ENCODE peak calls at places on chromosomes 12 and 14, in ten cellular contexts. M is fibroblast of lung, X is body of pancreas, B is astrocyte of the spinal cord, J is AG04450, R is GM10248, W is HCT116, Y is transverse colon, Q is NB4, E is kidney epithelial cell. I is an unnamed sample.

GRCh38 chr14:99554757-99555531 is 49.1 kb downstream of the CCDC85C start:
- DNase-seq in M (no peak), X (peak), B (no peak), J (no peak), R (no peak), W (no peak), Y (peak), Q (no peak), E (no peak), I (no peak)

GRCh38 chr14:92339426-92339825 is 16.5 kb downstream of the SLC24A4 start:
- DNase-seq in M (no peak), X (no peak), B (no peak), J (no peak), R (no peak), W (no peak), Y (no peak), Q (no peak), E (no peak), I (no peak)

GRCh38 chr12:131222271-131223139 is 268.8 kb downstream of the ADGRD1 start:
- DNase-seq in M (no peak), X (no peak), B (no peak), J (no peak), R (no peak), W (no peak), Y (no peak), Q (peak), E (peak), I (no peak)

GRCh38 chr12:91772411-91772810 is 373.2 kb downstream of the BTG1 start:
- DNase-seq in M (peak), X (no peak), B (no peak), J (no peak), R (no peak), W (no peak), Y (no peak), Q (no peak), E (no peak), I (no peak)

GRCh38 chr14:92982941-92983340 is 60.0 kb downstream of the CHGA start:
- DNase-seq in M (peak), X (no peak), B (peak), J (no peak), R (no peak), W (no peak), Y (no peak), Q (no peak), E (no peak), I (no peak)

GRCh38 chr12:57632898-57633825 is at the start of gene B4GALNT1:
- DNase-seq in M (peak), X (peak), B (peak), J (no peak), R (peak), W (peak), Y (peak), Q (peak), E (no peak), I (no peak)

GRCh38 chr12:102781117-102781516 is 135.9 kb downstream of the PAH start:
- DNase-seq in M (no peak), X (no peak), B (no peak), J (no peak), R (no peak), W (no peak), Y (peak), Q (peak), E (no peak), I (no peak)

GRCh38 chr14:100907240-100907639 is 3.7 kb upstream of the RTL1 start:
- DNase-seq in M (peak), X (no peak), B (no peak), J (no peak), R (no peak), W (no peak), Y (no peak), Q (no peak), E (no peak), I (no peak)

GRCh38 chr14:49677643-49678042 is 10.4 kb downstream of the POLE2 start:
- DNase-seq in M (no peak), X (no peak), B (no peak), J (no peak), R (no peak), W (no peak), Y (no peak), Q (no peak), E (no peak), I (no peak)

GRCh38 chr14:68939893-68940613 is 39.0 kb downstream of the ACTN1 start:
- DNase-seq in M (peak), X (peak), B (peak), J (peak), R (no peak), W (no peak), Y (peak), Q (no peak), E (peak), I (peak)

GRCh38 chr12:13088503-13088902 is 15.0 kb downstream of the GSG1 start:
- DNase-seq in M (no peak), X (no peak), B (no peak), J (no peak), R (no peak), W (no peak), Y (no peak), Q (no peak), E (no peak), I (no peak)

GRCh38 chr14:92943855-92944570 is 21.1 kb downstream of the CHGA start:
- DNase-seq in M (no peak), X (no peak), B (no peak), J (no peak), R (no peak), W (no peak), Y (no peak), Q (no peak), E (no peak), I (no peak)

GRCh38 chr14:105067140-105067968 is 2.1 kb upstream of the GPR132 start:
- DNase-seq in M (peak), X (no peak), B (no peak), J (no peak), R (no peak), W (no peak), Y (no peak), Q (peak), E (no peak), I (no peak)

GRCh38 chr12:108856428-108857157 is 790 bp downstream of the SSH1 start:
- DNase-seq in M (peak), X (peak), B (peak), J (no peak), R (no peak), W (no peak), Y (peak), Q (peak), E (no peak), I (no peak)

GRCh38 chr12:110199360-110200123 is 75.4 kb downstream of the IFT81 start:
- DNase-seq in M (peak), X (no peak), B (peak), J (no peak), R (no peak), W (no peak), Y (no peak), Q (peak), E (peak), I (no peak)

GRCh38 chr12:43104524-43104923 is 447.5 kb downstream of the ADAMTS20 start:
- DNase-seq in M (peak), X (no peak), B (peak), J (no peak), R (no peak), W (no peak), Y (no peak), Q (peak), E (no peak), I (no peak)

GRCh38 chr14:33676135-33676566 is 274.7 kb downstream of the EGLN3 start:
- DNase-seq in M (peak), X (peak), B (peak), J (no peak), R (no peak), W (peak), Y (peak), Q (peak), E (no peak), I (no peak)

GRCh38 chr12:30026621-30027234 is 243.0 kb upstream of the TMTC1 start:
- DNase-seq in M (peak), X (no peak), B (peak), J (peak), R (no peak), W (no peak), Y (no peak), Q (no peak), E (peak), I (peak)

GRCh38 chr12:90987520-90987919 is 17.3 kb downstream of the EPYC start:
- DNase-seq in M (no peak), X (no peak), B (no peak), J (no peak), R (no peak), W (no peak), Y (no peak), Q (no peak), E (no peak), I (no peak)

GRCh38 chr12:25189656-25190055 is 5.3 kb downstream of the DNAI7 start:
- DNase-seq in M (peak), X (no peak), B (peak), J (no peak), R (no peak), W (no peak), Y (no peak), Q (no peak), E (no peak), I (no peak)

GRCh38 chr14:31411218-31411727 is 9.1 kb downstream of the HEATR5A start:
- DNase-seq in M (peak), X (no peak), B (peak), J (no peak), R (no peak), W (no peak), Y (no peak), Q (no peak), E (no peak), I (no peak)

GRCh38 chr12:121776190-121777098 is 17.0 kb downstream of the RHOF start:
- DNase-seq in M (no peak), X (peak), B (peak), J (no peak), R (peak), W (no peak), Y (peak), Q (peak), E (no peak), I (no peak)

GRCh38 chr14:55446127-55446736 is 5.8 kb upstream of the TBPL2 start:
- DNase-seq in M (peak), X (peak), B (peak), J (peak), R (peak), W (peak), Y (peak), Q (peak), E (peak), I (peak)

GRCh38 chr12:6273931-6274687 is 36.4 kb upstream of the PLEKHG6 start:
- DNase-seq in M (no peak), X (no peak), B (no peak), J (no peak), R (peak), W (no peak), Y (no peak), Q (no peak), E (no peak), I (no peak)

GRCh38 chr14:72535485-72535884 is 358.4 kb downstream of the DPF3 start:
- DNase-seq in M (no peak), X (no peak), B (no peak), J (no peak), R (no peak), W (no peak), Y (no peak), Q (peak), E (no peak), I (no peak)

GRCh38 chr14:64696355-64696844 is 7.8 kb upstream of the PLEKHG3 start:
- DNase-seq in M (no peak), X (peak), B (no peak), J (no peak), R (no peak), W (no peak), Y (peak), Q (no peak), E (peak), I (peak)

GRCh38 chr12:127416796-127417195 is 850.2 kb upstream of the TMEM132C start:
- DNase-seq in M (peak), X (no peak), B (peak), J (no peak), R (no peak), W (no peak), Y (no peak), Q (no peak), E (no peak), I (no peak)

GRCh38 chr12:89544730-89545184 is 18.9 kb upstream of the POC1B start:
- DNase-seq in M (peak), X (peak), B (peak), J (no peak), R (no peak), W (no peak), Y (peak), Q (no peak), E (no peak), I (peak)

GRCh38 chr12:92065018-92065499 is 80.6 kb downstream of the BTG1 start:
- DNase-seq in M (peak), X (peak), B (peak), J (no peak), R (no peak), W (no peak), Y (peak), Q (no peak), E (no peak), I (no peak)

GRCh38 chr14:90705052-90705392 is 111.2 kb downstream of the TTC7B start:
- DNase-seq in M (no peak), X (no peak), B (no peak), J (no peak), R (no peak), W (no peak), Y (no peak), Q (no peak), E (no peak), I (no peak)

GRCh38 chr14:76656592-76656991 is 104.7 kb upstream of the VASH1 start:
- DNase-seq in M (no peak), X (no peak), B (no peak), J (no peak), R (no peak), W (no peak), Y (no peak), Q (no peak), E (no peak), I (no peak)

GRCh38 chr14:32201816-32202467 is at the start of gene RNU6-7:
- DNase-seq in M (peak), X (peak), B (no peak), J (no peak), R (no peak), W (no peak), Y (peak), Q (peak), E (no peak), I (no peak)

GRCh38 chr14:23352506-23353432 is at the start of gene SLC22A17:
- DNase-seq in M (peak), X (peak), B (peak), J (peak), R (no peak), W (peak), Y (peak), Q (no peak), E (peak), I (no peak)

GRCh38 chr14:35368583-35368982 is 36.0 kb downstream of the NFKBIA start:
- DNase-seq in M (peak), X (no peak), B (no peak), J (no peak), R (no peak), W (no peak), Y (no peak), Q (no peak), E (no peak), I (no peak)

GRCh38 chr12:34607520-34608195 is 585.4 kb downstream of the ALG10 start:
- DNase-seq in M (no peak), X (no peak), B (no peak), J (no peak), R (peak), W (no peak), Y (no peak), Q (no peak), E (no peak), I (no peak)

GRCh38 chr14:45658917-45659299 is 405.9 kb upstream of the MIS18BP1 start:
- DNase-seq in M (no peak), X (no peak), B (no peak), J (no peak), R (no peak), W (no peak), Y (no peak), Q (no peak), E (no peak), I (no peak)

GRCh38 chr14:45664668-45665356 is 411.8 kb upstream of the MIS18BP1 start:
- DNase-seq in M (no peak), X (no peak), B (no peak), J (no peak), R (no peak), W (no peak), Y (no peak), Q (peak), E (no peak), I (no peak)
- TF ChIP-seq CTCF in M (no peak), X (no peak), B (peak), J (no peak), R (no peak), W (peak), Y (no peak), Q (peak), E (peak), I (peak)

GRCh38 chr14:41280745-41281144 is 325.9 kb upstream of the LRFN5 start:
- DNase-seq in M (peak), X (no peak), B (peak), J (no peak), R (no peak), W (no peak), Y (no peak), Q (peak), E (no peak), I (no peak)
- TF ChIP-seq CTCF in M (no peak), X (no peak), B (peak), J (no peak), R (no peak), W (peak), Y (no peak), Q (peak), E (peak), I (peak)

GRCh38 chr12:124207049-124207448 is 87.8 kb upstream of the RFLNA start:
- DNase-seq in M (no peak), X (no peak), B (no peak), J (no peak), R (no peak), W (no peak), Y (no peak), Q (no peak), E (no peak), I (no peak)

GRCh38 chr12:124196236-124196635 is 98.7 kb upstream of the RFLNA start:
- DNase-seq in M (no peak), X (no peak), B (no peak), J (no peak), R (no peak), W (no peak), Y (no peak), Q (no peak), E (no peak), I (no peak)

GRCh38 chr12:124203176-124203575 is 91.7 kb upstream of the RFLNA start:
- DNase-seq in M (no peak), X (no peak), B (no peak), J (no peak), R (no peak), W (no peak), Y (no peak), Q (no peak), E (no peak), I (no peak)

GRCh38 chr12:124205405-124205804 is 89.5 kb upstream of the RFLNA start:
- DNase-seq in M (no peak), X (no peak), B (no peak), J (no peak), R (no peak), W (no peak), Y (no peak), Q (no peak), E (no peak), I (no peak)

GRCh38 chr12:124201248-124201647 is 93.6 kb upstream of the RFLNA start:
- DNase-seq in M (no peak), X (no peak), B (no peak), J (no peak), R (no peak), W (no peak), Y (no peak), Q (no peak), E (no peak), I (no peak)
- TF ChIP-seq CTCF in M (no peak), X (no peak), B (no peak), J (no peak), R (no peak), W (no peak), Y (no peak), Q (no peak), E (no peak), I (no peak)

GRCh38 chr14:61477845-61478438 is 156.6 kb downstream of the PRKCH start:
- DNase-seq in M (peak), X (peak), B (no peak), J (no peak), R (no peak), W (peak), Y (peak), Q (peak), E (no peak), I (no peak)
- TF ChIP-seq CTCF in M (no peak), X (no peak), B (no peak), J (no peak), R (no peak), W (peak), Y (no peak), Q (no peak), E (no peak), I (no peak)

DNA sequence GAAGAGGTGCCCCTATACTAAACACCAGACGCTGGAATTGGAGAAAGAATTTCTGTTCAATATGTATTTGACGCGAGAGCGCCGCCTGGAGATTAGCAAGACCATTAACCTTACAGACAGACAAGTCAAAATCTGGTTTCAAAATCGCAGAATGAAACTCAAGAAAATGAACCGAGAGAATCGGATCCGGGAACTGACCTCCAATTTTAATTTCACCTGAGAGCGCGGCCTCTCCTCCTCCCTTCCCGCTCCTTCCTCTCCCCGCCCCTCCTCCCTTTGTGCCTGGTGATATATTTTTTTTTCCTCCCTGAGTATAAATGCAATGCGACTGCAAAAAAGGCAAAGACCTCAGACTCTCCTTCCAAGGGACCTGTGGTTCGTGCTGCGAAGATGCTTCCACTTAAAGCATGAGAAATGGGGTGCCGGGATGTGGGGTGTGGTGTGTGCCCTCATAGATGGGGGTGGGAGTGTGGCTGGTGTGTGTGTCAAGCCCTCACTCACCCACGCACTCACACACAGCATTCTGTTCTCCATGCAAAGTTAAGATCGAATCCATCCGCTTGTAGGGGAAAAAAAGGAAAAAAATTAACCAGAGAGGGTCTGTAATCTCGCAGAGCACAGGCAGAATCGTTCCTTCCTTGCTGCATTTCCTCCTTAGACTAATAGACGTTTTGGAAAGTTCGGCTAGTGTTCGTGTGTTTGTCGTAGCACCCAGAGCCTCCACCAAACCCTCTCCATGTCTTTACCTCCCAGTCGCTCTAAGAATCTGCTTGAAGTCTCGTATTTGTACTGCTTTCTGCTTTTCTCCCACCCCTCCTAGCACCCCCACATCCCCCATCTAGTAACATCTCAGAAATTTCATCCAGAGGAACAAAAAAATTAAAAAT is 4.5 kb downstream of the HOXC10 start:
- DNase-seq in M (no peak), X (no peak), B (peak), J (no peak), R (peak), W (no peak), Y (no peak), Q (peak), E (no peak), I (no peak)
- TF ChIP-seq CTCF in M (peak), X (no peak), B (peak), J (peak), R (peak), W (peak), Y (peak), Q (peak), E (peak), I (peak)

GRCh38 chr14:52683985-52684520 is 11.3 kb downstream of the ERO1A start:
- DNase-seq in M (no peak), X (no peak), B (peak), J (no peak), R (no peak), W (no peak), Y (no peak), Q (no peak), E (no peak), I (no peak)

DNA sequence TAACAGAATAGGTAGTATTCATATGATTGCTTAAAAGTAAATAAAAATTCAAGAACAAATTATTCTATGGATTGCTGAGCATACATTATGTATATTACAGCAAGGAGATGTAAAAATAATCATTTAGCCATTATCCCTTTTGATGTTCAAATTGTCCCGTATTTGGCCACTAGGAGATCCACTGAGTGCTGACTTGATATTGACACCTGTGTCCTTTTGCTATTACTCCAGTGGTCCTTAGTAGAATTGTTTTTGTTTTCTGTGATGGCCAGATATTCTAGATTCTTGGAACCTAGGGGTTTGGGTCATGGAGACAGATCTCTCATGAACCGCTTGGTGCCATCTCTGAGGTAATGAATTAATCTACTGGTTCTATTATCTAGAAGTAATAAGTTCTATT is 16.8 kb downstream of the ERO1A start:
- DNase-seq in M (no peak), X (no peak), B (no peak), J (no peak), R (no peak), W (no peak), Y (no peak), Q (peak), E (no peak), I (no peak)
- TF ChIP-seq CTCF in M (no peak), X (no peak), B (peak), J (peak), R (peak), W (peak), Y (peak), Q (peak), E (peak), I (peak)

DNA sequence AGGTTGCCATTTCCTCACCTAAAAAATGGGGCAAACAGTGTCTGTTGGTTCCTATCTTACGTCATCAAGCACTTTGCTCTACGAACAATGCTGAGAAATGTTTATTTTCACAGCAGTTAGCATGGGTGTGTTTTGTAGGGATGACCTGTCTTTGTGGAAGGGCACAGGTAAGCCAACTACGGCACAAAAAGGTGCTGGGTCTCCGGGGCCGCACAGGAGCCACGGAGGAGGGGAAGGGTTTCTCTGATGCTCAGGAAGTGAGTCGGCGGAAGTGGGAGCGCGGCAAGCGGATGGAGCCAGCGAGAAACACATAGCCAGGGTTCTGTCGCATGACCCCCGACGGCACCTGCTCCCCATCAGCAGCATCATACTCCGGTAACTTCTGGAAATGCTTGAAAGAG is 65.6 kb upstream of the TCL1B start:
- DNase-seq in M (no peak), X (no peak), B (no peak), J (no peak), R (peak), W (no peak), Y (no peak), Q (no peak), E (no peak), I (no peak)
- TF ChIP-seq CTCF in M (no peak), X (no peak), B (no peak), J (no peak), R (no peak), W (no peak), Y (no peak), Q (no peak), E (no peak), I (no peak)